ENCODE peak calls at places on chromosomes 13 and 19, in four cellular contexts. W, K, J and I are unnamed samples.

GRCh38 chr13:87128006-87128405 is 543.2 kb upstream of the SLITRK5 start:
- DNase-seq in J (no peak), W (no peak), K (no peak), I (peak)

GRCh38 chr13:20525144-20525600 is 485 bp downstream of the CRYL1 start:
- DNase-seq in J (peak), K (peak), W (peak), I (peak)

GRCh38 chr19:53019684-53020083 is 6.0 kb downstream of the ERVV-1 start:
- DNase-seq in J (no peak), K (no peak), W (no peak), I (no peak)

GRCh38 chr19:34041922-34042521 is 130.3 kb upstream of the LSM14A start:
- DNase-seq in J (peak), K (peak), W (peak), I (peak)

GRCh38 chr13:95535243-95535642 is 17.3 kb upstream of the CLDN10 start:
- DNase-seq in K (no peak), W (no peak), J (no peak), I (peak)

GRCh38 chr19:53553159-53553558 is 15.2 kb downstream of the ZNF331 start:
- DNase-seq in J (no peak), K (no peak), W (no peak), I (no peak)

GRCh38 chr19:4149518-4150288 is 3.7 kb upstream of the CREB3L3 start:
- DNase-seq in W (no peak), J (no peak), K (peak), I (no peak)

GRCh38 chr19:13234518-13234917 is 84.3 kb downstream of the IER2 start:
- DNase-seq in K (peak), J (peak), W (no peak), I (peak)

GRCh38 chr13:80497978-80498377 is 157.1 kb upstream of the SPRY2 start:
- DNase-seq in W (no peak), J (no peak), K (no peak), I (no peak)

GRCh38 chr19:44278181-44278690 is 18.6 kb downstream of the ZNF233 start:
- DNase-seq in K (no peak), J (no peak), W (no peak), I (no peak)

GRCh38 chr13:75762066-75762937 is 126.2 kb downstream of the LMO7 start:
- DNase-seq in K (no peak), J (no peak), W (no peak), I (peak)

GRCh38 chr19:49512970-49513745 is 697 bp downstream of the FCGRT start:
- DNase-seq in J (peak), W (no peak), K (peak), I (no peak)

GRCh38 chr19:34828156-34828555 is 55.1 kb upstream of the ZNF599 start:
- DNase-seq in W (no peak), J (no peak), K (no peak), I (no peak)

GRCh38 chr19:32924200-32924599 is 47.6 kb downstream of the CEP89 start:
- DNase-seq in W (no peak), K (peak), J (no peak), I (no peak)

GRCh38 chr13:64007334-64007733 is 2591.7 kb upstream of the PCDH20 start:
- DNase-seq in J (no peak), W (no peak), K (no peak), I (no peak)

GRCh38 chr19:48861313-48861712 is 7.1 kb downstream of the PLEKHA4 start:
- DNase-seq in W (no peak), K (no peak), J (no peak), I (no peak)

GRCh38 chr19:46970815-46971214 is 48.8 kb upstream of the NPAS1 start:
- DNase-seq in K (no peak), W (no peak), J (no peak), I (no peak)

GRCh38 chr13:33543631-33544030 is 258.1 kb upstream of the STARD13 start:
- DNase-seq in J (no peak), K (no peak), W (no peak), I (peak)

GRCh38 chr13:95615539-95615938 is 29.0 kb downstream of the DZIP1 start:
- DNase-seq in W (no peak), J (no peak), K (no peak), I (no peak)

GRCh38 chr13:74200081-74200480 is 65.9 kb upstream of the KLF12 start:
- DNase-seq in K (no peak), W (no peak), J (no peak), I (no peak)

GRCh38 chr13:84528408-84529055 is 646.3 kb upstream of the SLITRK1 start:
- DNase-seq in J (no peak), K (no peak), W (no peak), I (no peak)

GRCh38 chr13:77300176-77301141 is 26.4 kb downstream of the MYCBP2 start:
- DNase-seq in J (no peak), K (no peak), W (no peak), I (peak)

GRCh38 chr19:18000480-18000980 is 7.4 kb upstream of the ARRDC2 start:
- DNase-seq in J (no peak), K (no peak), W (no peak), I (no peak)

GRCh38 chr19:18001837-18002345 is 6.1 kb upstream of the ARRDC2 start:
- DNase-seq in J (no peak), K (no peak), W (no peak), I (no peak)

GRCh38 chr19:17999685-18000479 is 8.1 kb upstream of the ARRDC2 start:
- DNase-seq in K (peak), J (no peak), W (no peak), I (no peak)

GRCh38 chr19:18002347-18002850 is 5.6 kb upstream of the ARRDC2 start:
- DNase-seq in J (no peak), W (no peak), K (no peak), I (no peak)

GRCh38 chr19:18000981-18001836 is 6.8 kb upstream of the ARRDC2 start:
- DNase-seq in J (peak), W (no peak), K (peak), I (peak)
- TF ChIP-seq CTCF in J (no peak), W (no peak), K (no peak), I (no peak)

DNA sequence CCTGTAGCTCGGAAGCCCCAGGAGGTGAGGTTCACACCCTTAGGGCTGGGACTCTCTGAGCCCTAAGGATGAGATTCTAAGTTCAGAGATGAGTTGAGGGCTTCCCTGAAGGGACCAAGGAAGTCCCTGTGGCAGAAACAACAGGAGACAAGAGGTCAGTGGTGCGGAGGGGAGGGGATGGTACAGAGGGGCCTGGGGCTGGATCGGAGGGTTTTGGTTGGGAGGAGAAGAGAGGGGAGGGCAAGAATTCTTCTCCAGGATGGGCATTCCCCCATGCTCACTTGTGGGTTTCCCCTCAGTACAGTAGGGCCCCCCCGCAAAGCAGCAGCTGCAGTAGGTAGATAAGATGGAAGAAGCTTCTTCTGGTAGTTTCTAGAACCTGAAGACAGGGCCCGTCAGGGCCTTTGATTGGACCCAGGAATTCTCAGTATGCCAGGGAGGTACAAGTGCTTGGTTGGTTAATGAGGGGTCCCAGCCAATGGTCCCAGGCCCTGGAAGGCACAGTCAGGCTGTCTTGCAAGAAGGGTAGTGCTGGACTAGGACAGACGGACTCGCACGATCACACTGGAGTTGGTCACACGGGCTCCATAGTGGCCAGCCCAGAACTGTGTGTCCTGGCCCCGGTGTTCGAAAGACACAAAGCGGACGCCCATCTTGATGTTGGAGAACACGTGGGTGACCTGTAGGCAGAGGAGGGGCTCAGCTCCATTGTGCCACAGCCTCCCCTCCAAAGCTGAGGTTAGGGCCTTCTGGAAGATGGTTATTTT is 7.3 kb downstream of the FBXO27 start:
- DNase-seq in W (no peak), K (no peak), J (no peak), I (no peak)
- TF ChIP-seq CTCF in W (no peak), K (no peak), J (no peak), I (no peak)

GRCh38 chr13:51599444-51600176 is 15.3 kb downstream of the WDFY2 start:
- DNase-seq in J (no peak), K (no peak), W (no peak), I (no peak)
- TF ChIP-seq CTCF in J (no peak), K (no peak), W (no peak), I (no peak)

DNA sequence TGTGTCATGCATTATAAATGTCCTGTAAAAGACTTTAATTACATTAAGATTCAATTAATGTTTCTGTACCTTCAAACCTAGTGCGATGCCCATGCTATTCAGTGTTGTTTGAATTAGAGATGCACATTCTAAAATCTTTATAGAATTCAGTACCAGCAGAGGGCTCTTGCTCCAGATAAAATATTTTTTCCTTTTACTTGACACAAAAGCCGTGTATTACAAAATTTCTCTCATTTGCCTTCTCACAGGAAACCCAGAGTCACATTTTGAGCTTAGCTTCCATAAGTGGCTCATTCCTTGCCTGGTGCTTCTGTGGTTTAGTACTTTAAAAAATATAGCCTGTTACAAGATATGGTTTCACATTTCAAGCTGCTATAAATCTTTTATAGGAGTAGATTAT is 101.2 kb downstream of the RNF17 start:
- DNase-seq in K (no peak), J (no peak), W (no peak), I (peak)
- TF ChIP-seq CTCF in K (no peak), J (peak), W (no peak), I (no peak)

DNA sequence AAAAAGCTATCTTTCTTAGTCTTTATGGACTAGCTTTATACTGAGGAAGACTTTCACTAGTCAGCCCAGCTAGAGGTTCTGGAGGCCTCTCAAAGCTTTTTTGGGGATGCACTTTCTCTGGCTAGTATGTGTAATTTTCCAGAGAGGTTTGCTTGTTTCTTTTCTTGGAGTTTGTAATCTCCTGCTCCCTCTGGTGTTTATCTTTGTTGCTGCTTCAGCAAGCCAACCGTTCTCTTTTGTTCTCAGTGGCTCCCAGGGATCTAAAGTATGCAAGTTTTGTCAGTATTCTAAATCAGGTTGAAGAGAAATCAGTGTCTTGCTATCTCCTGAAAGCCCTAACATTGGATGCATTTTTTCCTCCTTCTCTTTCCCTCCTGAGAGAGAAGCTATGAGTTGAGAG is 121.1 kb upstream of the MYO16 start:
- DNase-seq in J (no peak), W (no peak), K (no peak), I (peak)
- TF ChIP-seq CTCF in J (no peak), W (no peak), K (no peak), I (peak)

GRCh38 chr13:40540707-40541044 is 125.8 kb downstream of the FOXO1 start:
- DNase-seq in K (no peak), W (no peak), J (no peak), I (no peak)
- TF ChIP-seq CTCF in K (no peak), W (no peak), J (no peak), I (no peak)

GRCh38 chr13:110044521-110045200 is 258.3 kb upstream of the IRS2 start:
- DNase-seq in W (no peak), J (no peak), K (no peak), I (no peak)
- TF ChIP-seq CTCF in W (no peak), J (no peak), K (no peak), I (no peak)

DNA sequence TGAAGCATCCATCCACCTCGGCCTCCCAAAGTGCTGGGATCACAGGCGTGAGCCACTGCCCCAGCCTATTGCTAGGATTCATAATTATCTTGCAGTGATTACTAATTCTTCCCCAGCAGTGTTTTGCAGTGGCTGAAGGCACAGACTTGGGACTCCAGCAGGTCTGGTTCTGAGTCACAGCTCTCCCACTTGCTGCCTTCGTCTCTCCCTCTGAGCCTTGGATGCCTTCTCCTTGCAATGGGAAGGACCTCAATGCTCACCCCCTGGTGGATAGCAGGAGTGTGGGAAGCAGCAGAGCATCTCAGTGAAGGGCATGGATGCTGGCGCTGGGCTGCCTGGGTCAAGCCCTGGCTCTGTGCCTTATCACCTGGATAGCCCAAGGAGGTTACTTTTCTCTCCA is 37.6 kb upstream of the SHKBP1 start:
- DNase-seq in W (no peak), J (no peak), K (no peak), I (peak)
- TF ChIP-seq CTCF in W (no peak), J (no peak), K (no peak), I (no peak)

GRCh38 chr13:92941167-92941566 is 285.4 kb upstream of the GPC6 start:
- DNase-seq in K (no peak), J (no peak), W (no peak), I (no peak)
- TF ChIP-seq CTCF in K (no peak), J (no peak), W (no peak), I (no peak)